ENCODE peak calls at places on chromosomes 13 and 19, in four cellular contexts. One of them, this sample, is unnamed.

GRCh38 chr19:6030214-6030507 is 52.2 kb upstream of the RANBP3 start:
- DNase-seq in GM12878: no peak
- DNase-seq in HCT116: no peak
- DNase-seq in K562: no peak
- DNase-seq in this sample: no peak

GRCh38 chr13:38308736-38309135 is 40.9 kb upstream of the UFM1 start:
- DNase-seq in GM12878: no peak
- DNase-seq in HCT116: no peak
- DNase-seq in K562: no peak
- DNase-seq in this sample: no peak

GRCh38 chr13:60351816-60352215 is 45.2 kb upstream of the TDRD3 start:
- DNase-seq in GM12878: no peak
- DNase-seq in HCT116: no peak
- DNase-seq in K562: no peak
- DNase-seq in this sample: no peak

GRCh38 chr13:75357576-75358295 is 124.2 kb downstream of the TBC1D4 start:
- DNase-seq in GM12878: no peak
- DNase-seq in HCT116: peak
- DNase-seq in K562: peak
- DNase-seq in this sample: peak

GRCh38 chr13:79457390-79457789 is 23.6 kb upstream of the NDFIP2 start:
- DNase-seq in GM12878: no peak
- DNase-seq in HCT116: no peak
- DNase-seq in K562: no peak
- DNase-seq in this sample: no peak

GRCh38 chr13:69306766-69307165 is 800.9 kb upstream of the ATXN8OS start:
- DNase-seq in GM12878: no peak
- DNase-seq in HCT116: no peak
- DNase-seq in K562: no peak
- DNase-seq in this sample: no peak

GRCh38 chr19:44813331-44814131 is 4.6 kb downstream of the BCAM start:
- DNase-seq in GM12878: no peak
- DNase-seq in HCT116: no peak
- DNase-seq in K562: no peak
- DNase-seq in this sample: peak

GRCh38 chr13:33968520-33969507 is 150.9 kb downstream of the RFC3 start:
- DNase-seq in GM12878: no peak
- DNase-seq in HCT116: no peak
- DNase-seq in K562: no peak
- DNase-seq in this sample: no peak

GRCh38 chr13:84126671-84127171 is 244.4 kb upstream of the SLITRK1 start:
- DNase-seq in GM12878: peak
- DNase-seq in HCT116: no peak
- DNase-seq in K562: no peak
- DNase-seq in this sample: no peak

GRCh38 chr13:111335263-111335662 is 14.8 kb downstream of the TEX29 start:
- DNase-seq in GM12878: no peak
- DNase-seq in HCT116: no peak
- DNase-seq in K562: no peak
- DNase-seq in this sample: peak

GRCh38 chr13:76965759-76966421 is 17.6 kb downstream of the ACOD1 start:
- DNase-seq in GM12878: no peak
- DNase-seq in HCT116: no peak
- DNase-seq in K562: no peak
- DNase-seq in this sample: no peak

GRCh38 chr13:96984061-96984508 is 10.2 kb downstream of the OXGR1 start:
- DNase-seq in GM12878: peak
- DNase-seq in HCT116: no peak
- DNase-seq in K562: peak
- DNase-seq in this sample: no peak

GRCh38 chr13:67048084-67048792 is 181.9 kb downstream of the PCDH9 start:
- DNase-seq in GM12878: no peak
- DNase-seq in HCT116: no peak
- DNase-seq in K562: peak
- DNase-seq in this sample: no peak

GRCh38 chr19:35222373-35223005 is 6.0 kb downstream of the FAM187B start:
- DNase-seq in GM12878: no peak
- DNase-seq in HCT116: no peak
- DNase-seq in K562: no peak
- DNase-seq in this sample: no peak

GRCh38 chr19:7916908-7917291 is 2.3 kb downstream of the TGFBR3L start:
- DNase-seq in GM12878: no peak
- DNase-seq in HCT116: no peak
- DNase-seq in K562: no peak
- DNase-seq in this sample: no peak

GRCh38 chr19:28456264-28456663 is 756.7 kb downstream of the UQCRFS1 start:
- DNase-seq in GM12878: no peak
- DNase-seq in HCT116: no peak
- DNase-seq in K562: no peak
- DNase-seq in this sample: no peak

GRCh38 chr19:14113762-14114414 is 3.7 kb downstream of the PRKACA start:
- DNase-seq in GM12878: no peak
- DNase-seq in HCT116: peak
- DNase-seq in K562: peak
- DNase-seq in this sample: peak

GRCh38 chr19:15213715-15214381 is 13.1 kb upstream of the NOTCH3 start:
- DNase-seq in GM12878: no peak
- DNase-seq in HCT116: no peak
- DNase-seq in K562: no peak
- DNase-seq in this sample: no peak

GRCh38 chr13:36130168-36130541 is 1.0 kb downstream of the DCLK1 start:
- DNase-seq in GM12878: no peak
- DNase-seq in HCT116: no peak
- DNase-seq in K562: no peak
- DNase-seq in this sample: no peak

GRCh38 chr13:76887070-76887563 is 912 bp upstream of the KCTD12 start:
- DNase-seq in GM12878: no peak
- DNase-seq in HCT116: no peak
- DNase-seq in K562: no peak
- DNase-seq in this sample: no peak

GRCh38 chr19:48896191-48896720 is 2.3 kb downstream of the TULP2 start:
- DNase-seq in GM12878: no peak
- DNase-seq in HCT116: no peak
- DNase-seq in K562: peak
- DNase-seq in this sample: peak

GRCh38 chr19:4566402-4567051 is 7.0 kb upstream of the SEMA6B start:
- DNase-seq in GM12878: no peak
- DNase-seq in HCT116: no peak
- DNase-seq in K562: no peak
- DNase-seq in this sample: no peak

GRCh38 chr19:6674868-6675305 is 4.9 kb upstream of the TNFSF14 start:
- DNase-seq in GM12878: peak
- DNase-seq in HCT116: no peak
- DNase-seq in K562: peak
- DNase-seq in this sample: peak

GRCh38 chr13:33018886-33019285 is 2.7 kb downstream of the KL start:
- DNase-seq in GM12878: no peak
- DNase-seq in HCT116: no peak
- DNase-seq in K562: no peak
- DNase-seq in this sample: no peak

GRCh38 chr19:41698746-41699230 is 9.6 kb upstream of the CEACAM5 start:
- DNase-seq in GM12878: peak
- DNase-seq in HCT116: no peak
- DNase-seq in K562: no peak
- DNase-seq in this sample: no peak

GRCh38 chr19:43305642-43306041 is 36.3 kb upstream of the PSG9 start:
- DNase-seq in GM12878: no peak
- DNase-seq in HCT116: no peak
- DNase-seq in K562: peak
- DNase-seq in this sample: no peak

GRCh38 chr19:55322495-55322894 is 2.6 kb downstream of the TMEM150B start:
- DNase-seq in GM12878: no peak
- DNase-seq in HCT116: no peak
- DNase-seq in K562: no peak
- DNase-seq in this sample: no peak

GRCh38 chr19:40228863-40229262 is 2.4 kb upstream of the CCNP start:
- DNase-seq in GM12878: no peak
- DNase-seq in HCT116: no peak
- DNase-seq in K562: no peak
- DNase-seq in this sample: no peak

GRCh38 chr13:74573654-74574053 is 439.4 kb upstream of the KLF12 start:
- DNase-seq in GM12878: no peak
- DNase-seq in HCT116: no peak
- DNase-seq in K562: peak
- DNase-seq in this sample: peak

GRCh38 chr19:52170304-52170703 is 1.1 kb downstream of the ZNF836 start:
- DNase-seq in GM12878: no peak
- DNase-seq in HCT116: no peak
- DNase-seq in K562: no peak
- DNase-seq in this sample: no peak

GRCh38 chr19:29667941-29668340 is 2.7 kb downstream of the PLEKHF1 start:
- DNase-seq in GM12878: no peak
- DNase-seq in HCT116: no peak
- DNase-seq in K562: no peak
- DNase-seq in this sample: no peak

GRCh38 chr13:24341439-24341838 is 32.1 kb downstream of the C1QTNF9 start:
- DNase-seq in GM12878: no peak
- DNase-seq in HCT116: peak
- DNase-seq in K562: no peak
- DNase-seq in this sample: no peak

GRCh38 chr19:5826531-5827341 is 12.8 kb downstream of the FUT6 start:
- DNase-seq in GM12878: no peak
- DNase-seq in HCT116: peak
- DNase-seq in K562: peak
- DNase-seq in this sample: no peak

GRCh38 chr19:48611872-48612271 is 3.0 kb downstream of the FAM83E start:
- DNase-seq in GM12878: no peak
- DNase-seq in HCT116: no peak
- DNase-seq in K562: no peak
- DNase-seq in this sample: no peak

GRCh38 chr13:111327701-111328100 is 7.3 kb downstream of the TEX29 start:
- DNase-seq in GM12878: no peak
- DNase-seq in HCT116: no peak
- DNase-seq in K562: no peak
- DNase-seq in this sample: no peak

GRCh38 chr13:64935441-64935840 is 2294.7 kb downstream of the PCDH9 start:
- DNase-seq in GM12878: no peak
- DNase-seq in HCT116: no peak
- DNase-seq in K562: no peak
- DNase-seq in this sample: no peak

GRCh38 chr19:16684216-16684615 is 23.3 kb downstream of the TMEM38A start:
- DNase-seq in GM12878: no peak
- DNase-seq in HCT116: no peak
- DNase-seq in K562: no peak
- DNase-seq in this sample: no peak

GRCh38 chr13:20495087-20496023 is 30.3 kb downstream of the CRYL1 start:
- DNase-seq in GM12878: peak
- DNase-seq in HCT116: peak
- DNase-seq in K562: peak
- DNase-seq in this sample: peak

GRCh38 chr13:99766641-99767045 is 204.9 kb downstream of the ZIC5 start:
- DNase-seq in GM12878: no peak
- DNase-seq in HCT116: no peak
- DNase-seq in K562: no peak
- DNase-seq in this sample: peak

DNA sequence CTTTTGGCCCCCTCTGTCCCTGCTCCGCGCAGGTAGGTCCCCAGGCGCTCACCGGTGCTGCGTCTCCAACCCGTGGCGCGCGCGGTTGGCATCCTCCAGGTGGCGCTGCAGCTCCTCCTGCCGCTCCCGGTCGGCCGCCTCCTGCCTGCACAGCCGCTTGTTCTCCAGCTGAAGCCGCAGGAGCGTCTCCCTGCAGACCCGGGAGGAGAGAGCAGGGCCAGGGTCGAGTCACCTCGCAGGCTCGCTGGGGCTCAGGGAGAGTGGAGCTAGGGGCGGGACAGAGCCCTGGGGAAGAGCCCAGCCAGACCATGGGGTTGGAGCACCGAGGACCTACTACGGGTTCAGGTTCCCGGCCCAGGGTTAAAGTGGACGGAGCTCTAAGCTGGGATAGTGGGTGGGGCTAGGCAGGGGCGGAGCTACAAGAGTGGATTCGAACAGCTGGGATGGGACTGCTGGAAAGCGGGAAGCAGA is 9.3 kb downstream of the HOOK2 start:
- DNase-seq in GM12878: no peak
- DNase-seq in HCT116: no peak
- DNase-seq in K562: peak
- DNase-seq in this sample: peak
- TF ChIP-seq EGR1 in GM12878: no peak
- TF ChIP-seq EGR1 in HCT116: no peak
- TF ChIP-seq EGR1 in K562: no peak
- TF ChIP-seq EGR1 in this sample: no peak

DNA sequence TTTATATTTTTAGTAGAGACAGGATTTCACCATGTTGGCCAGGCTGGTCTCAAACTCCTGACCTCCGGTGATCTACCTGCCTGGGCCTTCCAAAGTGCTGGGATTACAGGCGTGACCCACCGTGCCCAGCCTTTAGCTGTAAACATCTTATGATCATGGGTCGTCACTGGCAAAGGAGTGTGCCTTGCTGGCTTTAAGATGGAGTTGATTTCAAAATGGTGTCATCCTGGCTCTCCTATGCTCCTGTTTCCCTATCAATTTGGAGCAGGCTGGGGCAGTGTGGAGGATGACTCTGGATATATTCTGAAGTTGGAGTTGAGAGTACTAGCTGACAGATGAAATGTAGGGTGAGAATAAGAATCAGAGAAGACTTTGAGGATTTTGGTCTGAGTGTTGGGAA is 18.4 kb upstream of the ATP8A2 start:
- DNase-seq in GM12878: no peak
- DNase-seq in HCT116: no peak
- DNase-seq in K562: no peak
- DNase-seq in this sample: no peak
- TF ChIP-seq EGR1 in GM12878: no peak
- TF ChIP-seq EGR1 in HCT116: no peak
- TF ChIP-seq EGR1 in K562: no peak
- TF ChIP-seq EGR1 in this sample: no peak

GRCh38 chr19:2340496-2341246 is 12.2 kb downstream of the SPPL2B start:
- DNase-seq in GM12878: no peak
- DNase-seq in HCT116: no peak
- DNase-seq in K562: no peak
- DNase-seq in this sample: no peak
- TF ChIP-seq EGR1 in GM12878: no peak
- TF ChIP-seq EGR1 in HCT116: no peak
- TF ChIP-seq EGR1 in K562: no peak
- TF ChIP-seq EGR1 in this sample: no peak

DNA sequence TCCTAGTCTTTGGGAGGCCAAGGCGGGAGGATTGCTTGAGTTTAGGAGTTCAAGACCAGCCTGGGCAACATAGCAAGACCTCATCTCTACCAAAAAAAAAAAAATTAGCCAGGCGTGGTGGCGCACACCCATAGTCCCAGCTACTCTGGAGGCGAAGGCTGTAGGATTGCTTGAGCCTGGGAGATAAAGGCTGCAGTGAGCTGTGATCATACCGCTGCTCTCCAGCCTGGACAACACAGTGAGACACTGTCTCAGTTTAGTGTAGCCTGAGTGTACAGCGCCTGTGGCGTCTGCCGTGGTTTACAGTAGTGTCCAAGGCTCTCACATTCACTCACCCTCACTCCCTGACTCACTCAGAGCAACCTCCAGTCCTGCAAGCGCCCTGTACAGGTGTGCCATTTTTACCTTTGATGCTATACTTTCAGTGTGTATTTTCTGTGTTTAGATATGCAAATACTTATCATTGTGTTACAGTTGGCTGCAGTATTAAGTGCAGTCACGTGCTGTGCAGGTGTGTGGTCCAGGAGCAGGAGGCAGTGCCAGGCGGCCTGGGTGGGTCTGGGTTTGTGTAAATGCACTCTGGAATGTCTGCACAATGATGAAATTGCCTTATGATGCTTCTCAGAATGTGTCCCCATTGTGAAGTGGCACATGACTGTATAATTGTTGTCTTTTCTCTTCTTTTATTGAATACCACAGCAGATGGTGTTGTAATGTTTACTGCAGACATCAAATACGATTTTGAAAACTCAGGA is 36.1 kb upstream of the DCUN1D2 start:
- DNase-seq in GM12878: no peak
- DNase-seq in HCT116: no peak
- DNase-seq in K562: no peak
- DNase-seq in this sample: no peak
- TF ChIP-seq EGR1 in GM12878: no peak
- TF ChIP-seq EGR1 in HCT116: no peak
- TF ChIP-seq EGR1 in K562: no peak
- TF ChIP-seq EGR1 in this sample: no peak